ENCODE peak calls at places on chromosome 10, in seven cellular contexts. One of them, this sample, is unnamed.

GRCh38 chr10:118587881-118588651 is 7.4 kb downstream of the PRLHR start:
- DNase-seq in AG09309: no peak
- DNase-seq in GM10248: no peak
- DNase-seq in adrenal gland: no peak
- DNase-seq in foreskin fibroblast: no peak
- DNase-seq in upper lobe of right lung: no peak
- DNase-seq in IMR-90: no peak
- DNase-seq in this sample: no peak

GRCh38 chr10:59688921-59689351 is 20.7 kb downstream of the SLC16A9 start:
- DNase-seq in upper lobe of right lung: no peak
- DNase-seq in AG09309: no peak
- DNase-seq in GM10248: no peak
- DNase-seq in IMR-90: no peak
- DNase-seq in foreskin fibroblast: no peak
- DNase-seq in adrenal gland: no peak
- DNase-seq in this sample: no peak

GRCh38 chr10:131818510-131819234 is 82.1 kb upstream of the PPP2R2D start:
- DNase-seq in adrenal gland: no peak
- DNase-seq in foreskin fibroblast: no peak
- DNase-seq in GM10248: no peak
- DNase-seq in IMR-90: no peak
- DNase-seq in upper lobe of right lung: no peak
- DNase-seq in AG09309: no peak
- DNase-seq in this sample: no peak

GRCh38 chr10:35096312-35096711 is 6.2 kb upstream of the CUL2 start:
- DNase-seq in foreskin fibroblast: no peak
- DNase-seq in adrenal gland: no peak
- DNase-seq in upper lobe of right lung: no peak
- DNase-seq in GM10248: no peak
- DNase-seq in AG09309: no peak
- DNase-seq in IMR-90: no peak
- DNase-seq in this sample: no peak

GRCh38 chr10:126872768-126873167 is 32.5 kb upstream of the DOCK1 start:
- DNase-seq in AG09309: no peak
- DNase-seq in foreskin fibroblast: no peak
- DNase-seq in IMR-90: no peak
- DNase-seq in upper lobe of right lung: no peak
- DNase-seq in GM10248: no peak
- DNase-seq in adrenal gland: no peak
- DNase-seq in this sample: no peak

GRCh38 chr10:7667262-7668141 is 736 bp upstream of the ITIH5 start:
- DNase-seq in adrenal gland: no peak
- DNase-seq in IMR-90: no peak
- DNase-seq in GM10248: peak; percentile 21
- DNase-seq in upper lobe of right lung: no peak
- DNase-seq in AG09309: no peak
- DNase-seq in foreskin fibroblast: no peak
- DNase-seq in this sample: no peak

GRCh38 chr10:97298223-97298571 is 5.8 kb upstream of the ARHGAP19 start:
- DNase-seq in AG09309: no peak
- DNase-seq in foreskin fibroblast: no peak
- DNase-seq in upper lobe of right lung: no peak
- DNase-seq in IMR-90: no peak
- DNase-seq in adrenal gland: no peak
- DNase-seq in GM10248: no peak
- DNase-seq in this sample: no peak

GRCh38 chr10:33478675-33479125 is 144.2 kb upstream of the NRP1 start:
- DNase-seq in GM10248: no peak
- DNase-seq in IMR-90: no peak
- DNase-seq in upper lobe of right lung: no peak
- DNase-seq in foreskin fibroblast: no peak
- DNase-seq in AG09309: no peak
- DNase-seq in adrenal gland: no peak
- DNase-seq in this sample: no peak

GRCh38 chr10:113222207-113222606 is 272.2 kb downstream of the TCF7L2 start:
- DNase-seq in IMR-90: no peak
- DNase-seq in upper lobe of right lung: no peak
- DNase-seq in adrenal gland: no peak
- DNase-seq in AG09309: no peak
- DNase-seq in GM10248: no peak
- DNase-seq in foreskin fibroblast: no peak
- DNase-seq in this sample: no peak

GRCh38 chr10:31940839-31941653 is 12.4 kb upstream of the ARHGAP12 start:
- DNase-seq in upper lobe of right lung: no peak
- DNase-seq in IMR-90: peak; percentile 95
- DNase-seq in AG09309: peak; percentile 85
- DNase-seq in GM10248: no peak
- DNase-seq in foreskin fibroblast: peak; percentile 98
- DNase-seq in adrenal gland: peak; percentile 79
- DNase-seq in this sample: peak; percentile 92

GRCh38 chr10:77643795-77644468 is 6.3 kb upstream of the KCNMA1 start:
- DNase-seq in upper lobe of right lung: no peak
- DNase-seq in AG09309: no peak
- DNase-seq in GM10248: no peak
- DNase-seq in IMR-90: peak; percentile 73
- DNase-seq in foreskin fibroblast: peak; percentile 79
- DNase-seq in adrenal gland: peak; percentile 38
- DNase-seq in this sample: no peak

GRCh38 chr10:8044908-8045727 is 9.4 kb upstream of the GATA3 start:
- DNase-seq in AG09309: no peak
- DNase-seq in adrenal gland: no peak
- DNase-seq in GM10248: no peak
- DNase-seq in foreskin fibroblast: no peak
- DNase-seq in IMR-90: no peak
- DNase-seq in upper lobe of right lung: no peak
- DNase-seq in this sample: no peak

GRCh38 chr10:47326927-47327330 is 4.7 kb downstream of the GDF2 start:
- DNase-seq in AG09309: no peak
- DNase-seq in IMR-90: no peak
- DNase-seq in adrenal gland: no peak
- DNase-seq in foreskin fibroblast: no peak
- DNase-seq in upper lobe of right lung: no peak
- DNase-seq in GM10248: no peak
- DNase-seq in this sample: no peak
- TF ChIP-seq CTCF in AG09309: no peak
- TF ChIP-seq CTCF in IMR-90: no peak
- TF ChIP-seq CTCF in adrenal gland: no peak
- TF ChIP-seq CTCF in foreskin fibroblast: no peak
- TF ChIP-seq CTCF in upper lobe of right lung: no peak
- TF ChIP-seq CTCF in GM10248: no peak
- TF ChIP-seq CTCF in this sample: no peak

DNA sequence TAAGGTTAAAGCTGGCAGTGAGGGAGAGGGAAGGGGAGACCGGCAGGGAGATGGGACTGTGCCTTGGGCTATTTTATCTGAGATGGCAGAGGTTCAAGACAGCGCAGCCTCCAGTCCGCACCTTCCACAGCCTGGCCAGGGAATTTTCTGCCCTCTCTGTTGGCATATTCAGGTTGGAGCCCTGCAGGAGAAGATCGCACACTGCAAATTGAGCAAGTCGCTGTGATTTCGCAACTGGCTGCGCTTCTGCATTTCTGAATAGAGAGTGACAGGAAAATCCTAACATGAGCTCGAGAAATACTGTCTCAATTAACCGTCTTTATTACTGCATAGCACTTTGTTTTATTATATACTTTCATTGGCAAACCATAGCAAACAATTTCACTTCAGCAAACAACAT is 238.8 kb upstream of the GPR26 start:
- DNase-seq in adrenal gland: no peak
- DNase-seq in foreskin fibroblast: peak; percentile 2
- DNase-seq in upper lobe of right lung: no peak
- DNase-seq in AG09309: no peak
- DNase-seq in IMR-90: no peak
- DNase-seq in GM10248: no peak
- DNase-seq in this sample: no peak
- TF ChIP-seq CTCF in adrenal gland: no peak
- TF ChIP-seq CTCF in foreskin fibroblast: no peak
- TF ChIP-seq CTCF in upper lobe of right lung: no peak
- TF ChIP-seq CTCF in AG09309: no peak
- TF ChIP-seq CTCF in IMR-90: no peak
- TF ChIP-seq CTCF in GM10248: no peak
- TF ChIP-seq CTCF in this sample: no peak

GRCh38 chr10:36725581-36726520 is 399.5 kb upstream of the ANKRD30A start:
- DNase-seq in adrenal gland: peak; percentile 53
- DNase-seq in GM10248: no peak
- DNase-seq in IMR-90: peak; percentile 88
- DNase-seq in AG09309: peak; percentile 92
- DNase-seq in upper lobe of right lung: no peak
- DNase-seq in foreskin fibroblast: peak; percentile 72
- DNase-seq in this sample: peak; percentile 61
- TF ChIP-seq CTCF in adrenal gland: no peak
- TF ChIP-seq CTCF in GM10248: peak; percentile 21
- TF ChIP-seq CTCF in IMR-90: peak; percentile 54
- TF ChIP-seq CTCF in AG09309: peak; percentile 67
- TF ChIP-seq CTCF in upper lobe of right lung: peak; percentile 20
- TF ChIP-seq CTCF in foreskin fibroblast: no peak
- TF ChIP-seq CTCF in this sample: peak; percentile 55

DNA sequence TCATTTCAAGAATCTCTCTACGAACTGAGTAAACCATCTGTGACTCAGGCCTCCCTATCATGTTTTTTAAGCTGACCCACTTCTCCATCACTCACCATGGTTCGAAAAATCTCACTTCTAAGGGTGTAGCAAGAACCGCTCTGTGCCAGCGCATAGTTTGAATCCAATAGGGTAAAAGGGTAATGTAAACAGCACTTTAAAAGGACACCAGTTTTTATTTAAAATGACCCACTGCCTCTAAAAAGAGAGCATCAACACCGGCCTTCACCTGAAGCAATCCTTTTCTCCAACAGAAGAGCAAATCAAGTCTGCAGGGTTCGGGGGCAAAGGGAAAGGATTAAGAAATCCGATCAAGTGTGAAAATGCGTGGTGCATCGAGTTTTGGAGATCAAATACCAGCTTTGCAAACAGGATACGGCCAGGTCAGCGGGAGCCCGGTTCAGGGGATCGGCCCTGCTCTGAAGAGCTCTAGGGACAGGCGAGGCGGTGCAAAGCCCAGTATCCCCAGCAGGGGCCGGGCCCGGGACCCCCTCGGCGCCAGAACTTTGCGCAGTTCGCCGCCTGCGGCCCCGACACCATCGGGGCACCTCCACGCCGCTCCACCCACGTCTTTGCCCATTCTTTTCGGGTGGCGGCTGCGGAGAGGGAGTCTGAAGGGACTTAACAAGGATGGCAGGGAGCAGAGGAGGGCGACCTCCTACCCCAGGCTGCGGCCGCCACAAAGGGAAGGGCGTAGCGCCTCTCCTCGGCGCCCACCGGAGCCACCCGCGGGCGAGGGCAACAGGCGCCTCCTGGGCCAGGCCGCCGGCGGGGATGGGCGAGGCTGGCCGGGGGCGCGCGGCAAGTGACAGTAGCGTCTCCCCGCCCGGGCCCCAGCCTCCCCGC is 840 bp downstream of the NMT2 start:
- DNase-seq in foreskin fibroblast: peak; percentile 77
- DNase-seq in upper lobe of right lung: peak; percentile 79
- DNase-seq in adrenal gland: peak; percentile 35
- DNase-seq in GM10248: peak; percentile 46
- DNase-seq in IMR-90: peak; percentile 49
- DNase-seq in AG09309: no peak
- DNase-seq in this sample: no peak
- TF ChIP-seq CTCF in foreskin fibroblast: peak; percentile 55
- TF ChIP-seq CTCF in upper lobe of right lung: peak; percentile 52
- TF ChIP-seq CTCF in adrenal gland: peak; percentile 40
- TF ChIP-seq CTCF in GM10248: no peak
- TF ChIP-seq CTCF in IMR-90: peak; percentile 46
- TF ChIP-seq CTCF in AG09309: peak; percentile 66
- TF ChIP-seq CTCF in this sample: peak; percentile 66

DNA sequence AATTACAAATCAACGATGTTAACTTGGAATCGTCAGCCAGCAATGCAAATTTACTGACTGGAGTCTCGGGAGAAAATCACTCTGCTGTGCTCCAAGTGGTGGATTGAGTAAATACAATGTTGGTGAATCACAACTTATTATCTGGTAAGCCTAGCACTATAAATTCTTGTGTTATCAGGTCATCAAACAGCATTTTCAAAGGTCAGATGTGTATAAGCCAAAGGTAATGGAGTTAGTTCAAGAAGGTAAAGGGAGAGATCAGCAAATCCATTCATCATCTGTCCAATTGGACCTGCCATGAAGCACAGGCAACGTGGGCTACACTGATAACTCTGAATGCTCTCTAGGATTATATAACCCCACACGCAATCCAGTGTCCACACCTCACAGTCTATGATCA is 13.9 kb downstream of the CUBN start:
- DNase-seq in GM10248: no peak
- DNase-seq in foreskin fibroblast: peak; percentile 71
- DNase-seq in upper lobe of right lung: no peak
- DNase-seq in adrenal gland: no peak
- DNase-seq in IMR-90: peak; percentile 51
- DNase-seq in AG09309: no peak
- DNase-seq in this sample: no peak
- TF ChIP-seq CTCF in GM10248: no peak
- TF ChIP-seq CTCF in foreskin fibroblast: peak; percentile 9
- TF ChIP-seq CTCF in upper lobe of right lung: no peak
- TF ChIP-seq CTCF in adrenal gland: peak; percentile 14
- TF ChIP-seq CTCF in IMR-90: peak; percentile 19
- TF ChIP-seq CTCF in AG09309: peak; percentile 28
- TF ChIP-seq CTCF in this sample: peak; percentile 6

DNA sequence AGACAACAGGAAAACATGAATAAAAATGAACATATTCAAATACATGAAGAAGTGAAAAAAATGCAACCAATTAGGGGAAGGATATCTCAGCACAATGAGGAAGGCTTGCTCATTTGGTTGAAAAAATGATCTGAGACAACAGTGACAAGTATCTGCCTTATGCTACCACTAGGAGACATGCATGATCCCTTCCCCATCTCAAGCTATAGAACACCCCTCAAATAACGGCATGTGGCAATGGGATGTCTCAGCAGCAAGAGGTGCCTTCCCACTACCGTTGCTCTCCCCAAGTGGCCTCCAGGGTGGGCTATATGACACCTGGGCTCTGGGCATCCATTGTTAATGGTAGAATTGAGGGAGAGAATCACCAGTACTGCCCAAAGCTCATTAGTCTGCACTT is 98.1 kb upstream of the RSU1 start:
- DNase-seq in adrenal gland: no peak
- DNase-seq in AG09309: no peak
- DNase-seq in foreskin fibroblast: no peak
- DNase-seq in GM10248: no peak
- DNase-seq in upper lobe of right lung: no peak
- DNase-seq in IMR-90: no peak
- DNase-seq in this sample: no peak
- TF ChIP-seq CTCF in adrenal gland: no peak
- TF ChIP-seq CTCF in AG09309: no peak
- TF ChIP-seq CTCF in foreskin fibroblast: no peak
- TF ChIP-seq CTCF in GM10248: no peak
- TF ChIP-seq CTCF in upper lobe of right lung: no peak
- TF ChIP-seq CTCF in IMR-90: no peak
- TF ChIP-seq CTCF in this sample: no peak

DNA sequence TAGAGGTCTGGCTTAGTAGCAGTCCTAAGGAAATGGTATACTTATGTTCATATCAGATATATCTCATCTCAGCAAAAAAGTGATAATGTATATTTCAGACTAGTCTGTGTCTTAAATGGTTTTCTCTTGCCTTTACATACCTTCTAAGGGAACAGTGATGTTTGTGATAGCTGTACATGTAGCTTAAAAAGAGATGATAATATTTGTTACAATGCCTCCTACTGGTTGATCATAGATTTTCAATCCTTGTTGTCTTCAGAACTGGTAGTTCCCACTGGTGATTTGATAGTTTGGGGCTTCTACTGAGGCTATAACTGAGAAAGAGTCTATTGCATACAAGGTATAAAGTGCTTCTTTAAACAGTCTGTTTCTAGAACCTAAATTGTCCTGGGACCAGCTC is 90.1 kb downstream of the BTRC start:
- DNase-seq in IMR-90: peak; percentile 17
- DNase-seq in upper lobe of right lung: no peak
- DNase-seq in GM10248: no peak
- DNase-seq in AG09309: no peak
- DNase-seq in foreskin fibroblast: peak; percentile 9
- DNase-seq in adrenal gland: no peak
- DNase-seq in this sample: no peak
- TF ChIP-seq CTCF in IMR-90: peak; percentile 27
- TF ChIP-seq CTCF in upper lobe of right lung: peak; percentile 24
- TF ChIP-seq CTCF in GM10248: no peak
- TF ChIP-seq CTCF in AG09309: peak; percentile 25
- TF ChIP-seq CTCF in foreskin fibroblast: no peak
- TF ChIP-seq CTCF in adrenal gland: peak; percentile 7
- TF ChIP-seq CTCF in this sample: peak; percentile 23

This sample was measured in kidney epithelial cell.